ENCODE peak calls at places on chromosomes 5 and 9, in four cellular contexts. One of them, this sample, is unnamed.

GRCh38 chr5:158074992-158075769 is 216.2 kb upstream of the CLINT1 start:
- DNase-seq in heart left ventricle: peak; percentile 57
- DNase-seq in body of pancreas: peak; percentile 68
- DNase-seq in effector memory CD4-positive, alpha-beta T cell: no peak
- DNase-seq in this sample: no peak

GRCh38 chr5:169471021-169471420 is 112.6 kb upstream of the SPDL1 start:
- DNase-seq in heart left ventricle: no peak
- DNase-seq in effector memory CD4-positive, alpha-beta T cell: no peak
- DNase-seq in body of pancreas: no peak
- DNase-seq in this sample: no peak

GRCh38 chr5:41246376-41246775 is 33.0 kb upstream of the C6 start:
- DNase-seq in body of pancreas: no peak
- DNase-seq in effector memory CD4-positive, alpha-beta T cell: no peak
- DNase-seq in heart left ventricle: no peak
- DNase-seq in this sample: no peak

GRCh38 chr5:38551020-38552017 is 5.1 kb downstream of the LIFR start:
- DNase-seq in body of pancreas: peak; percentile 44
- DNase-seq in heart left ventricle: no peak
- DNase-seq in effector memory CD4-positive, alpha-beta T cell: no peak
- DNase-seq in this sample: no peak

GRCh38 chr5:998975-999501 is 9.6 kb upstream of the NKD2 start:
- DNase-seq in body of pancreas: no peak
- DNase-seq in effector memory CD4-positive, alpha-beta T cell: no peak
- DNase-seq in heart left ventricle: peak; percentile 5
- DNase-seq in this sample: peak; percentile 16

GRCh38 chr5:140806834-140807775 is at the start of gene PCDHA4:
- DNase-seq in effector memory CD4-positive, alpha-beta T cell: no peak
- DNase-seq in body of pancreas: peak; percentile 47
- DNase-seq in heart left ventricle: no peak
- DNase-seq in this sample: peak; percentile 27

GRCh38 chr5:82004511-82004910 is 32.7 kb downstream of the ATG10 start:
- DNase-seq in heart left ventricle: no peak
- DNase-seq in body of pancreas: no peak
- DNase-seq in effector memory CD4-positive, alpha-beta T cell: no peak
- DNase-seq in this sample: no peak

GRCh38 chr5:140628711-140629110 is 4.3 kb downstream of the CD14 start:
- DNase-seq in effector memory CD4-positive, alpha-beta T cell: no peak
- DNase-seq in body of pancreas: no peak
- DNase-seq in heart left ventricle: no peak
- DNase-seq in this sample: no peak

GRCh38 chr5:33257807-33258491 is 182.8 kb upstream of the TARS1 start:
- DNase-seq in body of pancreas: no peak
- DNase-seq in heart left ventricle: no peak
- DNase-seq in effector memory CD4-positive, alpha-beta T cell: no peak
- DNase-seq in this sample: no peak

GRCh38 chr9:92961627-92962302 is 14.4 kb downstream of the FGD3 start:
- DNase-seq in body of pancreas: no peak
- DNase-seq in heart left ventricle: no peak
- DNase-seq in effector memory CD4-positive, alpha-beta T cell: no peak
- DNase-seq in this sample: peak; percentile 26

GRCh38 chr9:34493972-34494535 is 28.7 kb downstream of the ENHO start:
- DNase-seq in body of pancreas: peak; percentile 28
- DNase-seq in effector memory CD4-positive, alpha-beta T cell: no peak
- DNase-seq in heart left ventricle: peak; percentile 60
- DNase-seq in this sample: peak; percentile 46

GRCh38 chr5:131270809-131271208 is 7.0 kb downstream of the CDC42SE2 start:
- DNase-seq in heart left ventricle: no peak
- DNase-seq in effector memory CD4-positive, alpha-beta T cell: no peak
- DNase-seq in body of pancreas: no peak
- DNase-seq in this sample: no peak

GRCh38 chr5:65320250-65320649 is 161.5 kb downstream of the ADAMTS6 start:
- DNase-seq in effector memory CD4-positive, alpha-beta T cell: no peak
- DNase-seq in body of pancreas: no peak
- DNase-seq in heart left ventricle: no peak
- DNase-seq in this sample: no peak

GRCh38 chr9:16611969-16612368 is 258.5 kb downstream of the BNC2 start:
- DNase-seq in body of pancreas: no peak
- DNase-seq in effector memory CD4-positive, alpha-beta T cell: no peak
- DNase-seq in heart left ventricle: no peak
- DNase-seq in this sample: no peak

GRCh38 chr5:135460246-135461033 is 8.3 kb upstream of the TIFAB start:
- DNase-seq in effector memory CD4-positive, alpha-beta T cell: no peak
- DNase-seq in heart left ventricle: no peak
- DNase-seq in body of pancreas: no peak
- DNase-seq in this sample: no peak

GRCh38 chr5:139837711-139838380 is 42.2 kb downstream of the PSD2 start:
- DNase-seq in effector memory CD4-positive, alpha-beta T cell: no peak
- DNase-seq in body of pancreas: no peak
- DNase-seq in heart left ventricle: no peak
- DNase-seq in this sample: no peak

GRCh38 chr5:136087961-136088871 is 44.4 kb upstream of the SMAD5 start:
- DNase-seq in body of pancreas: peak; percentile 74
- DNase-seq in heart left ventricle: peak; percentile 91
- DNase-seq in effector memory CD4-positive, alpha-beta T cell: no peak
- DNase-seq in this sample: peak; percentile 89

GRCh38 chr5:375336-375920 is 53.9 kb downstream of the AHRR start:
- DNase-seq in heart left ventricle: no peak
- DNase-seq in body of pancreas: no peak
- DNase-seq in effector memory CD4-positive, alpha-beta T cell: no peak
- DNase-seq in this sample: peak; percentile 0

GRCh38 chr5:176790921-176791320 is 19.4 kb upstream of the UNC5A start:
- DNase-seq in heart left ventricle: no peak
- DNase-seq in effector memory CD4-positive, alpha-beta T cell: no peak
- DNase-seq in body of pancreas: no peak
- DNase-seq in this sample: no peak

GRCh38 chr9:37953775-37954437 is 50.0 kb upstream of the SLC25A51 start:
- DNase-seq in effector memory CD4-positive, alpha-beta T cell: no peak
- DNase-seq in heart left ventricle: no peak
- DNase-seq in body of pancreas: no peak
- DNase-seq in this sample: no peak

GRCh38 chr5:155983954-155984353 is 343.0 kb upstream of the SGCD start:
- DNase-seq in heart left ventricle: no peak
- DNase-seq in effector memory CD4-positive, alpha-beta T cell: no peak
- DNase-seq in body of pancreas: no peak
- DNase-seq in this sample: no peak